ENCODE peak calls at places on chromosomes 2 and 18, in five cellular contexts. T, L, X, S and K are unnamed samples.

GRCh38 chr18:58682429-58683069 is 11.3 kb downstream of the MALT1 start:
- DNase-seq in X (peak), S (no peak), T (no peak), L (peak), K (peak)

GRCh38 chr2:161796192-161796591 is 172.0 kb downstream of the SLC4A10 start:
- DNase-seq in L (peak), T (no peak), X (peak), S (no peak), K (no peak)

GRCh38 chr2:182824056-182824758 is 42.2 kb downstream of the FRZB start:
- DNase-seq in L (no peak), X (no peak), T (no peak), S (no peak), K (no peak)

GRCh38 chr18:27411911-27412310 is 226.8 kb upstream of the CHST9 start:
- DNase-seq in T (no peak), L (peak), X (no peak), S (no peak), K (no peak)

GRCh38 chr2:124018894-124019293 is 6.2 kb upstream of the CNTNAP5 start:
- DNase-seq in T (no peak), L (peak), S (no peak), X (no peak), K (no peak)

GRCh38 chr2:151852260-151853069 is 24.2 kb upstream of the ARL5A start:
- DNase-seq in T (no peak), S (no peak), L (no peak), X (no peak), K (no peak)

GRCh38 chr2:16153754-16154035 is 213.3 kb downstream of the MYCN start:
- DNase-seq in S (no peak), T (no peak), L (no peak), X (no peak), K (no peak)

GRCh38 chr2:190599546-190600220 is 49.2 kb upstream of the NAB1 start:
- DNase-seq in L (no peak), X (no peak), T (no peak), S (no peak), K (no peak)

GRCh38 chr2:138020432-138020831 is 56.2 kb downstream of the HNMT start:
- DNase-seq in L (no peak), X (no peak), T (no peak), S (no peak), K (no peak)